ENCODE peak calls at places on chromosomes 5 and 9, in eight cellular contexts. One of them, this sample, is unnamed.

GRCh38 chr5:134451618-134452505 is 40.2 kb upstream of the CDKN2AIPNL start:
- DNase-seq in foreskin fibroblast: peak
- DNase-seq in sigmoid colon: peak
- DNase-seq in Peyer's patch: peak
- DNase-seq in Calu3: peak
- DNase-seq in GM12864: no peak
- DNase-seq in H9: no peak
- DNase-seq in choroid plexus epithelial cell: peak
- DNase-seq in this sample: no peak

GRCh38 chr9:94717656-94718225 is 8.8 kb upstream of the AOPEP start:
- DNase-seq in foreskin fibroblast: peak
- DNase-seq in sigmoid colon: no peak
- DNase-seq in Peyer's patch: no peak
- DNase-seq in Calu3: no peak
- DNase-seq in GM12864: no peak
- DNase-seq in H9: no peak
- DNase-seq in choroid plexus epithelial cell: peak
- DNase-seq in this sample: no peak

GRCh38 chr5:73793911-73794310 is 167.9 kb downstream of the ARHGEF28 start:
- DNase-seq in foreskin fibroblast: no peak
- DNase-seq in sigmoid colon: no peak
- DNase-seq in Peyer's patch: no peak
- DNase-seq in Calu3: no peak
- DNase-seq in GM12864: no peak
- DNase-seq in H9: no peak
- DNase-seq in choroid plexus epithelial cell: peak
- DNase-seq in this sample: no peak

GRCh38 chr5:80368666-80369270 is 39.1 kb upstream of the ZFYVE16 start:
- DNase-seq in foreskin fibroblast: no peak
- DNase-seq in sigmoid colon: no peak
- DNase-seq in Peyer's patch: no peak
- DNase-seq in Calu3: no peak
- DNase-seq in GM12864: no peak
- DNase-seq in H9: no peak
- DNase-seq in choroid plexus epithelial cell: no peak
- DNase-seq in this sample: no peak

GRCh38 chr9:87402537-87402936 is 95.1 kb upstream of the DAPK1 start:
- DNase-seq in foreskin fibroblast: no peak
- DNase-seq in sigmoid colon: no peak
- DNase-seq in Peyer's patch: no peak
- DNase-seq in Calu3: no peak
- DNase-seq in GM12864: no peak
- DNase-seq in H9: no peak
- DNase-seq in choroid plexus epithelial cell: no peak
- DNase-seq in this sample: no peak

GRCh38 chr5:132055808-132056609 is 4.4 kb upstream of the IL3 start:
- DNase-seq in foreskin fibroblast: no peak
- DNase-seq in sigmoid colon: peak
- DNase-seq in Peyer's patch: peak
- DNase-seq in Calu3: no peak
- DNase-seq in GM12864: no peak
- DNase-seq in H9: peak
- DNase-seq in choroid plexus epithelial cell: no peak
- DNase-seq in this sample: peak

GRCh38 chr9:84145780-84146179 is 165.2 kb downstream of the RMI1 start:
- DNase-seq in foreskin fibroblast: no peak
- DNase-seq in sigmoid colon: no peak
- DNase-seq in Peyer's patch: no peak
- DNase-seq in Calu3: no peak
- DNase-seq in GM12864: no peak
- DNase-seq in H9: no peak
- DNase-seq in choroid plexus epithelial cell: no peak
- DNase-seq in this sample: no peak

GRCh38 chr5:153618307-153618706 is 127.8 kb downstream of the GRIA1 start:
- DNase-seq in foreskin fibroblast: no peak
- DNase-seq in sigmoid colon: no peak
- DNase-seq in Peyer's patch: no peak
- DNase-seq in Calu3: no peak
- DNase-seq in GM12864: no peak
- DNase-seq in H9: no peak
- DNase-seq in choroid plexus epithelial cell: no peak
- DNase-seq in this sample: no peak

GRCh38 chr9:99663297-99663696 is 158.4 kb upstream of the NR4A3 start:
- DNase-seq in foreskin fibroblast: no peak
- DNase-seq in sigmoid colon: no peak
- DNase-seq in Peyer's patch: no peak
- DNase-seq in Calu3: no peak
- DNase-seq in GM12864: no peak
- DNase-seq in H9: no peak
- DNase-seq in choroid plexus epithelial cell: no peak
- DNase-seq in this sample: no peak

GRCh38 chr5:128228506-128228905 is 144.9 kb downstream of the SLC12A2 start:
- DNase-seq in foreskin fibroblast: peak
- DNase-seq in sigmoid colon: no peak
- DNase-seq in Peyer's patch: no peak
- DNase-seq in Calu3: no peak
- DNase-seq in GM12864: no peak
- DNase-seq in H9: no peak
- DNase-seq in choroid plexus epithelial cell: peak
- DNase-seq in this sample: no peak

GRCh38 chr5:160542840-160543239 is 121.2 kb downstream of the PTTG1 start:
- DNase-seq in foreskin fibroblast: no peak
- DNase-seq in sigmoid colon: no peak
- DNase-seq in Peyer's patch: no peak
- DNase-seq in Calu3: no peak
- DNase-seq in GM12864: no peak
- DNase-seq in H9: no peak
- DNase-seq in choroid plexus epithelial cell: no peak
- DNase-seq in this sample: no peak

GRCh38 chr5:35442916-35443639 is 174.6 kb upstream of the SPEF2 start:
- DNase-seq in foreskin fibroblast: no peak
- DNase-seq in sigmoid colon: no peak
- DNase-seq in Peyer's patch: no peak
- DNase-seq in Calu3: no peak
- DNase-seq in GM12864: no peak
- DNase-seq in H9: no peak
- DNase-seq in choroid plexus epithelial cell: peak
- DNase-seq in this sample: no peak

GRCh38 chr5:126777257-126777973 is 479 bp downstream of the LMNB1 start:
- DNase-seq in foreskin fibroblast: peak
- DNase-seq in sigmoid colon: peak
- DNase-seq in Peyer's patch: peak
- DNase-seq in Calu3: peak
- DNase-seq in GM12864: no peak
- DNase-seq in H9: peak
- DNase-seq in choroid plexus epithelial cell: peak
- DNase-seq in this sample: peak

GRCh38 chr5:13955896-13956295 is 11.4 kb upstream of the DNAH5 start:
- DNase-seq in foreskin fibroblast: no peak
- DNase-seq in sigmoid colon: no peak
- DNase-seq in Peyer's patch: no peak
- DNase-seq in Calu3: no peak
- DNase-seq in GM12864: no peak
- DNase-seq in H9: no peak
- DNase-seq in choroid plexus epithelial cell: no peak
- DNase-seq in this sample: no peak

GRCh38 chr5:10133830-10134229 is 115.9 kb downstream of the ATPSCKMT start:
- DNase-seq in foreskin fibroblast: peak
- DNase-seq in sigmoid colon: no peak
- DNase-seq in Peyer's patch: no peak
- DNase-seq in Calu3: no peak
- DNase-seq in GM12864: no peak
- DNase-seq in H9: no peak
- DNase-seq in choroid plexus epithelial cell: peak
- DNase-seq in this sample: no peak

GRCh38 chr5:174371600-174372094 is 326.1 kb downstream of the NSG2 start:
- DNase-seq in foreskin fibroblast: no peak
- DNase-seq in sigmoid colon: no peak
- DNase-seq in Peyer's patch: no peak
- DNase-seq in Calu3: peak
- DNase-seq in GM12864: no peak
- DNase-seq in H9: no peak
- DNase-seq in choroid plexus epithelial cell: peak
- DNase-seq in this sample: no peak

GRCh38 chr5:39076757-39077475 is 2.7 kb upstream of the RICTOR start:
- DNase-seq in foreskin fibroblast: peak
- DNase-seq in sigmoid colon: no peak
- DNase-seq in Peyer's patch: no peak
- DNase-seq in Calu3: no peak
- DNase-seq in GM12864: no peak
- DNase-seq in H9: no peak
- DNase-seq in choroid plexus epithelial cell: peak
- DNase-seq in this sample: no peak

GRCh38 chr9:14106699-14107098 is 207.2 kb downstream of the NFIB start:
- DNase-seq in foreskin fibroblast: no peak
- DNase-seq in sigmoid colon: no peak
- DNase-seq in Peyer's patch: no peak
- DNase-seq in Calu3: no peak
- DNase-seq in GM12864: no peak
- DNase-seq in H9: no peak
- DNase-seq in choroid plexus epithelial cell: no peak
- DNase-seq in this sample: no peak

GRCh38 chr5:127313847-127314473 is 23.4 kb downstream of the MEGF10 start:
- DNase-seq in foreskin fibroblast: peak
- DNase-seq in sigmoid colon: peak
- DNase-seq in Peyer's patch: peak
- DNase-seq in Calu3: peak
- DNase-seq in GM12864: no peak
- DNase-seq in H9: peak
- DNase-seq in choroid plexus epithelial cell: peak
- DNase-seq in this sample: peak

GRCh38 chr5:168865973-168866372 is 286.8 kb upstream of the PANK3 start:
- DNase-seq in foreskin fibroblast: peak
- DNase-seq in sigmoid colon: no peak
- DNase-seq in Peyer's patch: no peak
- DNase-seq in Calu3: no peak
- DNase-seq in GM12864: no peak
- DNase-seq in H9: peak
- DNase-seq in choroid plexus epithelial cell: no peak
- DNase-seq in this sample: no peak

GRCh38 chr5:78157001-78157400 is 137.5 kb downstream of the AP3B1 start:
- DNase-seq in foreskin fibroblast: no peak
- DNase-seq in sigmoid colon: no peak
- DNase-seq in Peyer's patch: no peak
- DNase-seq in Calu3: no peak
- DNase-seq in GM12864: no peak
- DNase-seq in H9: no peak
- DNase-seq in choroid plexus epithelial cell: no peak
- DNase-seq in this sample: no peak

GRCh38 chr5:78162253-78162862 is 132.1 kb downstream of the AP3B1 start:
- DNase-seq in foreskin fibroblast: peak
- DNase-seq in sigmoid colon: no peak
- DNase-seq in Peyer's patch: no peak
- DNase-seq in Calu3: peak
- DNase-seq in GM12864: peak
- DNase-seq in H9: no peak
- DNase-seq in choroid plexus epithelial cell: peak
- DNase-seq in this sample: peak
- TF ChIP-seq CTCF in foreskin fibroblast: peak
- TF ChIP-seq CTCF in sigmoid colon: peak
- TF ChIP-seq CTCF in Peyer's patch: peak
- TF ChIP-seq CTCF in Calu3: peak
- TF ChIP-seq CTCF in GM12864: peak
- TF ChIP-seq CTCF in H9: peak
- TF ChIP-seq CTCF in choroid plexus epithelial cell: peak
- TF ChIP-seq CTCF in this sample: peak

GRCh38 chr5:427415-428087 is 15.4 kb upstream of the EXOC3 start:
- DNase-seq in foreskin fibroblast: no peak
- DNase-seq in sigmoid colon: peak
- DNase-seq in Peyer's patch: peak
- DNase-seq in Calu3: no peak
- DNase-seq in GM12864: no peak
- DNase-seq in H9: no peak
- DNase-seq in choroid plexus epithelial cell: no peak
- DNase-seq in this sample: no peak

GRCh38 chr5:424259-425110 is 18.5 kb upstream of the EXOC3 start:
- DNase-seq in foreskin fibroblast: peak
- DNase-seq in sigmoid colon: peak
- DNase-seq in Peyer's patch: peak
- DNase-seq in Calu3: no peak
- DNase-seq in GM12864: peak
- DNase-seq in H9: no peak
- DNase-seq in choroid plexus epithelial cell: no peak
- DNase-seq in this sample: no peak

GRCh38 chr5:426392-426976 is 16.5 kb upstream of the EXOC3 start:
- DNase-seq in foreskin fibroblast: no peak
- DNase-seq in sigmoid colon: peak
- DNase-seq in Peyer's patch: no peak
- DNase-seq in Calu3: no peak
- DNase-seq in GM12864: no peak
- DNase-seq in H9: no peak
- DNase-seq in choroid plexus epithelial cell: no peak
- DNase-seq in this sample: no peak

GRCh38 chr5:423626-424258 is 19.2 kb upstream of the EXOC3 start:
- DNase-seq in foreskin fibroblast: peak
- DNase-seq in sigmoid colon: peak
- DNase-seq in Peyer's patch: peak
- DNase-seq in Calu3: no peak
- DNase-seq in GM12864: no peak
- DNase-seq in H9: peak
- DNase-seq in choroid plexus epithelial cell: no peak
- DNase-seq in this sample: no peak

DNA sequence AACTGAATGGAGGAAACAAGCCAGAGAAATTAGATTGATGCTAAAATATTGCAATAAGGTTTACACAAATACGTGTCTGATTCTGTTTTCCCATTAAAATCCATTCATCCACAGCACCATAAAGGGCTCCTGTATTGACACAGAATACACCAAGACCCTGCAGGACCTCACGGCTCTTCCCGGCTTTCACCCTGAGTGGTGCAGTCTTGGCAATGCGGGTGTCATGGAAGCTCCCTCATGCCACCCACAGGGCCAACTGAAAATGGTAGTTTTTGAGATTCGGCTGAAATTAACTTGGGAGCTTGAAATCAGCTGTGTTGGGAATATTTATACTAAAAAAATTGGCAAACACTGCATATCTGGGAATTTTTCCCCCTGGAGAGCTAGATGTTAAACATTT is 17.3 kb upstream of the EXOC3 start:
- DNase-seq in foreskin fibroblast: peak
- DNase-seq in sigmoid colon: peak
- DNase-seq in Peyer's patch: peak
- DNase-seq in Calu3: peak
- DNase-seq in GM12864: no peak
- DNase-seq in H9: no peak
- DNase-seq in choroid plexus epithelial cell: peak
- DNase-seq in this sample: no peak
- TF ChIP-seq CTCF in foreskin fibroblast: no peak
- TF ChIP-seq CTCF in sigmoid colon: no peak
- TF ChIP-seq CTCF in Peyer's patch: peak
- TF ChIP-seq CTCF in Calu3: no peak
- TF ChIP-seq CTCF in GM12864: no peak
- TF ChIP-seq CTCF in H9: no peak
- TF ChIP-seq CTCF in choroid plexus epithelial cell: peak
- TF ChIP-seq CTCF in this sample: no peak

GRCh38 chr9:93294011-93294410 is 110.1 kb downstream of the WNK2 start:
- DNase-seq in foreskin fibroblast: no peak
- DNase-seq in sigmoid colon: no peak
- DNase-seq in Peyer's patch: no peak
- DNase-seq in Calu3: no peak
- DNase-seq in GM12864: no peak
- DNase-seq in H9: no peak
- DNase-seq in choroid plexus epithelial cell: no peak
- DNase-seq in this sample: no peak
- TF ChIP-seq CTCF in foreskin fibroblast: no peak
- TF ChIP-seq CTCF in sigmoid colon: no peak
- TF ChIP-seq CTCF in Peyer's patch: no peak
- TF ChIP-seq CTCF in Calu3: no peak
- TF ChIP-seq CTCF in GM12864: no peak
- TF ChIP-seq CTCF in H9: no peak
- TF ChIP-seq CTCF in choroid plexus epithelial cell: no peak
- TF ChIP-seq CTCF in this sample: no peak

GRCh38 chr5:176508603-176509002 is 28.6 kb downstream of the RNF44 start:
- DNase-seq in foreskin fibroblast: peak
- DNase-seq in sigmoid colon: no peak
- DNase-seq in Peyer's patch: no peak
- DNase-seq in Calu3: no peak
- DNase-seq in GM12864: no peak
- DNase-seq in H9: no peak
- DNase-seq in choroid plexus epithelial cell: no peak
- DNase-seq in this sample: no peak
- TF ChIP-seq CTCF in foreskin fibroblast: no peak
- TF ChIP-seq CTCF in sigmoid colon: no peak
- TF ChIP-seq CTCF in Peyer's patch: no peak
- TF ChIP-seq CTCF in Calu3: no peak
- TF ChIP-seq CTCF in GM12864: no peak
- TF ChIP-seq CTCF in H9: no peak
- TF ChIP-seq CTCF in choroid plexus epithelial cell: no peak
- TF ChIP-seq CTCF in this sample: no peak